ENCODE peak calls at places on chromosomes 1 and 21, in nine cellular contexts. N is GM20000, V is AG09309, A is HFF-Myc, X is right lobe of liver, T is activated B cell treated with CpG ODN at 0.5 μM for 24 hours, R is thoracic aorta, Y is fibroblast of mammary gland, H is IMR-90. Z is an unnamed sample.

GRCh38 chr1:40243371-40243770 is 4.4 kb upstream of the TMCO2 start:
- DNase-seq in N (no peak), V (no peak), A (no peak), X (no peak), T (no peak), R (no peak), Y (peak), H (no peak), Z (no peak)

GRCh38 chr1:240539031-240539430 is 72.9 kb downstream of the GREM2 start:
- DNase-seq in N (no peak), V (no peak), A (no peak), X (no peak), T (no peak), R (no peak), Y (no peak), H (no peak), Z (no peak)

GRCh38 chr1:58763214-58763613 is 20.6 kb downstream of the JUN start:
- DNase-seq in N (no peak), V (no peak), A (no peak), X (no peak), T (no peak), R (no peak), Y (peak), H (peak), Z (no peak)

GRCh38 chr1:110177775-110178174 is 27.5 kb downstream of the SLC6A17 start:
- DNase-seq in N (no peak), V (no peak), A (no peak), X (no peak), T (no peak), R (no peak), Y (no peak), H (no peak), Z (no peak)

GRCh38 chr1:114455102-114455785 is 55.8 kb downstream of the TRIM33 start:
- DNase-seq in N (no peak), V (no peak), A (no peak), X (no peak), T (no peak), R (no peak), Y (peak), H (peak), Z (no peak)

GRCh38 chr1:235968837-235969236 is 96.1 kb downstream of the NID1 start:
- DNase-seq in N (no peak), V (no peak), A (no peak), X (peak), T (no peak), R (no peak), Y (no peak), H (no peak), Z (no peak)

GRCh38 chr1:10631121-10631810 is 156.5 kb downstream of the PEX14 start:
- DNase-seq in N (no peak), V (no peak), A (no peak), X (peak), T (no peak), R (no peak), Y (no peak), H (no peak), Z (no peak)

GRCh38 chr1:192954705-192955265 is 104.4 kb downstream of the UCHL5 start:
- DNase-seq in N (no peak), V (no peak), A (no peak), X (no peak), T (no peak), R (peak), Y (no peak), H (no peak), Z (no peak)

GRCh38 chr1:62218603-62219002 is 24.0 kb downstream of the L1TD1 start:
- DNase-seq in N (no peak), V (no peak), A (no peak), X (no peak), T (no peak), R (no peak), Y (no peak), H (no peak), Z (no peak)

GRCh38 chr1:198667796-198668195 is 29.0 kb downstream of the PTPRC start:
- DNase-seq in N (no peak), V (no peak), A (no peak), X (no peak), T (no peak), R (no peak), Y (peak), H (peak), Z (no peak)

GRCh38 chr1:198660341-198661056 is 21.7 kb downstream of the PTPRC start:
- DNase-seq in N (no peak), V (no peak), A (no peak), X (no peak), T (no peak), R (no peak), Y (no peak), H (no peak), Z (no peak)

GRCh38 chr1:198662821-198663220 is 24.0 kb downstream of the PTPRC start:
- DNase-seq in N (no peak), V (no peak), A (no peak), X (no peak), T (no peak), R (no peak), Y (no peak), H (no peak), Z (no peak)

GRCh38 chr1:198667186-198667585 is 28.3 kb downstream of the PTPRC start:
- DNase-seq in N (no peak), V (no peak), A (no peak), X (no peak), T (no peak), R (no peak), Y (no peak), H (no peak), Z (no peak)

GRCh38 chr1:198663996-198664789 is 25.4 kb downstream of the PTPRC start:
- DNase-seq in N (no peak), V (no peak), A (no peak), X (no peak), T (no peak), R (no peak), Y (no peak), H (no peak), Z (no peak)
- TF ChIP-seq CTCF in N (no peak), V (no peak), A (no peak), X (no peak), T (no peak), R (no peak), Y (no peak), H (no peak), Z (no peak)

DNA sequence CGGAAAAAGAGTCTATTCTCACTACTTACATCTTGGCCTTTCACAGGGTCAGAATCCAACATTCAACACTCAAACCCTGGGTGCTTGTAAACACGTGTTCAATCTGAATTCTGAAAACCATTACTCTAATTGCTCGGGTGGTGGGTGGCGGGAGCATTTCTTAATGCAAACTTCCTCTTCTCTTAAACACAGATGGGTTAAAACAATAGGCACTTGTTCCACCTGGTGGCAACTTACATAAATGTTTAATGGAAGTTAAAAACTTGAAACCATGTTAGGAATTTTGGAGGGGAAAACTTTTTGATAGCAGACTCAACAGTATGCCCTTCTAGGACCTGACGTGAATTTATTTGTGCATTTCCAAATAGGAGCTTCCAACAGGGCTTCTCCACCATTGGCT is 23.4 kb upstream of the TDRD10 start:
- DNase-seq in N (peak), V (no peak), A (no peak), X (peak), T (no peak), R (no peak), Y (peak), H (peak), Z (no peak)
- TF ChIP-seq CTCF in N (no peak), V (no peak), A (no peak), X (peak), T (no peak), R (no peak), Y (no peak), H (peak), Z (no peak)

GRCh38 chr1:198904356-198904755 is 265.5 kb downstream of the PTPRC start:
- DNase-seq in N (no peak), V (no peak), A (no peak), X (no peak), T (no peak), R (no peak), Y (peak), H (peak), Z (no peak)

GRCh38 chr1:198906739-198907422 is 268.0 kb downstream of the PTPRC start:
- DNase-seq in N (no peak), V (no peak), A (no peak), X (no peak), T (no peak), R (no peak), Y (no peak), H (no peak), Z (no peak)

GRCh38 chr1:198908995-198909394 is 270.2 kb downstream of the PTPRC start:
- DNase-seq in N (no peak), V (no peak), A (no peak), X (no peak), T (no peak), R (no peak), Y (no peak), H (no peak), Z (no peak)

GRCh38 chr1:198909973-198910372 is 271.1 kb downstream of the PTPRC start:
- DNase-seq in N (no peak), V (no peak), A (no peak), X (no peak), T (no peak), R (no peak), Y (peak), H (peak), Z (no peak)

GRCh38 chr1:198907423-198907746 is 268.5 kb downstream of the PTPRC start:
- DNase-seq in N (no peak), V (no peak), A (no peak), X (no peak), T (no peak), R (no peak), Y (no peak), H (no peak), Z (no peak)
- TF ChIP-seq CTCF in N (no peak), V (no peak), A (no peak), X (no peak), T (no peak), R (no peak), Y (no peak), H (no peak), Z (no peak)

GRCh38 chr21:45747802-45748445 is 104.4 kb downstream of the PCBP3 start:
- DNase-seq in N (no peak), V (peak), A (no peak), X (no peak), T (no peak), R (no peak), Y (peak), H (peak), Z (no peak)
- TF ChIP-seq CTCF in N (no peak), V (no peak), A (no peak), X (no peak), T (no peak), R (no peak), Y (peak), H (no peak), Z (no peak)

GRCh38 chr1:6244401-6245054 is 549 bp downstream of the HES3 start:
- DNase-seq in N (no peak), V (no peak), A (no peak), X (peak), T (no peak), R (no peak), Y (no peak), H (no peak), Z (no peak)

GRCh38 chr1:6247651-6248050 is 3.7 kb downstream of the HES3 start:
- DNase-seq in N (no peak), V (no peak), A (no peak), X (peak), T (no peak), R (no peak), Y (no peak), H (no peak), Z (no peak)

GRCh38 chr1:6245086-6245868 is 1.3 kb downstream of the HES3 start:
- DNase-seq in N (peak), V (no peak), A (no peak), X (peak), T (peak), R (no peak), Y (peak), H (peak), Z (no peak)

GRCh38 chr1:6246497-6247295 is 2.7 kb downstream of the HES3 start:
- DNase-seq in N (peak), V (no peak), A (no peak), X (peak), T (peak), R (no peak), Y (peak), H (peak), Z (no peak)

GRCh38 chr1:6245869-6246496 is 2.0 kb downstream of the HES3 start:
- DNase-seq in N (peak), V (no peak), A (no peak), X (peak), T (no peak), R (no peak), Y (no peak), H (no peak), Z (no peak)
- TF ChIP-seq CTCF in N (no peak), V (no peak), A (no peak), X (no peak), T (no peak), R (no peak), Y (no peak), H (no peak), Z (no peak)

GRCh38 chr21:37155216-37155615 is 82.2 kb downstream of the TTC3 start:
- DNase-seq in N (no peak), V (peak), A (no peak), X (no peak), T (no peak), R (no peak), Y (no peak), H (peak), Z (no peak)
- TF ChIP-seq CTCF in N (no peak), V (no peak), A (no peak), X (no peak), T (no peak), R (no peak), Y (no peak), H (no peak), Z (no peak)

GRCh38 chr1:156115514-156116374 is 1.2 kb downstream of the LMNA start:
- DNase-seq in N (no peak), V (no peak), A (no peak), X (peak), T (no peak), R (peak), Y (peak), H (peak), Z (no peak)

GRCh38 chr1:156112276-156113137 is 2.0 kb upstream of the LMNA start:
- DNase-seq in N (no peak), V (no peak), A (no peak), X (no peak), T (no peak), R (no peak), Y (no peak), H (no peak), Z (no peak)

GRCh38 chr1:156113263-156114004 is 1.1 kb upstream of the LMNA start:
- DNase-seq in N (no peak), V (no peak), A (no peak), X (no peak), T (no peak), R (no peak), Y (peak), H (no peak), Z (no peak)

GRCh38 chr1:156114919-156115513 is 505 bp downstream of the LMNA start:
- DNase-seq in N (peak), V (no peak), A (no peak), X (peak), T (no peak), R (no peak), Y (no peak), H (no peak), Z (no peak)

GRCh38 chr1:156114101-156114918 is at the start of gene LMNA:
- DNase-seq in N (peak), V (peak), A (peak), X (peak), T (peak), R (peak), Y (peak), H (peak), Z (no peak)
- TF ChIP-seq CTCF in N (no peak), V (no peak), A (no peak), X (no peak), T (no peak), R (no peak), Y (no peak), H (no peak), Z (no peak)

GRCh38 chr21:38716942-38717341 is 88.8 kb upstream of the ETS2 start:
- DNase-seq in N (no peak), V (no peak), A (no peak), X (no peak), T (no peak), R (no peak), Y (peak), H (peak), Z (no peak)

GRCh38 chr21:38714998-38715397 is 90.7 kb upstream of the ETS2 start:
- DNase-seq in N (no peak), V (no peak), A (no peak), X (no peak), T (no peak), R (no peak), Y (peak), H (no peak), Z (no peak)

GRCh38 chr21:38716088-38716487 is 89.6 kb upstream of the ETS2 start:
- DNase-seq in N (no peak), V (no peak), A (no peak), X (no peak), T (no peak), R (no peak), Y (no peak), H (no peak), Z (no peak)

GRCh38 chr21:38712076-38712475 is 93.7 kb upstream of the ETS2 start:
- DNase-seq in N (no peak), V (no peak), A (peak), X (no peak), T (no peak), R (no peak), Y (peak), H (peak), Z (peak)
- TF ChIP-seq CTCF in N (no peak), V (peak), A (peak), X (peak), T (no peak), R (peak), Y (peak), H (peak), Z (peak)

Z was measured in epithelial cell of proximal tubule.